ENCODE peak calls at places on chromosome 10, in five cellular contexts. One of them, this sample, is unnamed.

GRCh38 chr10:117656385-117657367 is 114.1 kb downstream of the EMX2 start:
- DNase-seq in HepG2: no peak
- DNase-seq in H1: no peak
- DNase-seq in GM12878: peak
- DNase-seq in K562: no peak
- DNase-seq in this sample: no peak

GRCh38 chr10:100878291-100878910 is 34.4 kb upstream of the SLF2 start:
- DNase-seq in HepG2: peak
- DNase-seq in H1: peak
- DNase-seq in GM12878: no peak
- DNase-seq in K562: peak
- DNase-seq in this sample: peak

GRCh38 chr10:43355749-43356371 is 15.6 kb upstream of the FXYD4 start:
- DNase-seq in HepG2: peak
- DNase-seq in H1: no peak
- DNase-seq in GM12878: no peak
- DNase-seq in K562: peak
- DNase-seq in this sample: peak

GRCh38 chr10:100621360-100622205 is 85.8 kb downstream of the HIF1AN start:
- DNase-seq in HepG2: no peak
- DNase-seq in H1: no peak
- DNase-seq in GM12878: no peak
- DNase-seq in K562: no peak
- DNase-seq in this sample: no peak

GRCh38 chr10:99619090-99619800 is 994 bp downstream of the SLC25A28 start:
- DNase-seq in HepG2: no peak
- DNase-seq in H1: no peak
- DNase-seq in GM12878: peak
- DNase-seq in K562: peak
- DNase-seq in this sample: no peak

GRCh38 chr10:49519717-49520116 is 19.2 kb downstream of the ERCC6 start:
- DNase-seq in HepG2: no peak
- DNase-seq in H1: no peak
- DNase-seq in GM12878: no peak
- DNase-seq in K562: no peak
- DNase-seq in this sample: no peak

GRCh38 chr10:132897516-132898381 is 44.6 kb downstream of the CFAP46 start:
- DNase-seq in HepG2: no peak
- DNase-seq in H1: no peak
- DNase-seq in GM12878: no peak
- DNase-seq in K562: no peak
- DNase-seq in this sample: no peak

GRCh38 chr10:79378647-79379511 is 31.6 kb downstream of the PPIF start:
- DNase-seq in HepG2: no peak
- DNase-seq in H1: no peak
- DNase-seq in GM12878: no peak
- DNase-seq in K562: no peak
- DNase-seq in this sample: no peak

GRCh38 chr10:33621143-33621542 is 286.7 kb upstream of the NRP1 start:
- DNase-seq in HepG2: no peak
- DNase-seq in H1: no peak
- DNase-seq in GM12878: no peak
- DNase-seq in K562: no peak
- DNase-seq in this sample: no peak

GRCh38 chr10:49243139-49243538 is 54.9 kb upstream of the TMEM273 start:
- DNase-seq in HepG2: no peak
- DNase-seq in H1: peak
- DNase-seq in GM12878: no peak
- DNase-seq in K562: no peak
- DNase-seq in this sample: no peak

GRCh38 chr10:48523212-48523819 is 81.6 kb downstream of the ARHGAP22 start:
- DNase-seq in HepG2: no peak
- DNase-seq in H1: no peak
- DNase-seq in GM12878: no peak
- DNase-seq in K562: peak
- DNase-seq in this sample: peak

DNA sequence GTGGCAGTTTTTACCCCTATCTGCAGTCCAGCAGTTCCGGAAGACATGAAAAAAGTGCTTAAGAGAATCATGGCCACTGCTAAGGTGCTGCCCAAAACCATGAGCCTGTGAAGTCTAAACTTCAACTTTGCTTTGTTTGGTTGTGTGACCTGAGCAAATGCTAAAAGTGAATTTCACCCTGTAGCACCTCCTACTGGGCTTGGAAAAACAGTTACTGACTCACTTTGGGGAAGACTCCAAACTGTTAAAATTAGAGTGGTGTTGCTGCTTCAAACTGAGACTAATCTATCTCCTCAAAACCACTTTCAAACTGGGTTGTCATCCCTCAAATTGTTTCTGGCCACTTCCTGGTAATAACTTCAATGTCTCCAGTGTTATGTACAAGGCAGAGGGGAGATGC is 21.3 kb downstream of the MKX start:
- DNase-seq in HepG2: no peak
- DNase-seq in H1: no peak
- DNase-seq in GM12878: no peak
- DNase-seq in K562: peak
- DNase-seq in this sample: no peak
- TF ChIP-seq RAD21 in HepG2: no peak
- TF ChIP-seq RAD21 in H1: peak
- TF ChIP-seq RAD21 in GM12878: no peak
- TF ChIP-seq RAD21 in K562: no peak
- TF ChIP-seq RAD21 in this sample: peak

DNA sequence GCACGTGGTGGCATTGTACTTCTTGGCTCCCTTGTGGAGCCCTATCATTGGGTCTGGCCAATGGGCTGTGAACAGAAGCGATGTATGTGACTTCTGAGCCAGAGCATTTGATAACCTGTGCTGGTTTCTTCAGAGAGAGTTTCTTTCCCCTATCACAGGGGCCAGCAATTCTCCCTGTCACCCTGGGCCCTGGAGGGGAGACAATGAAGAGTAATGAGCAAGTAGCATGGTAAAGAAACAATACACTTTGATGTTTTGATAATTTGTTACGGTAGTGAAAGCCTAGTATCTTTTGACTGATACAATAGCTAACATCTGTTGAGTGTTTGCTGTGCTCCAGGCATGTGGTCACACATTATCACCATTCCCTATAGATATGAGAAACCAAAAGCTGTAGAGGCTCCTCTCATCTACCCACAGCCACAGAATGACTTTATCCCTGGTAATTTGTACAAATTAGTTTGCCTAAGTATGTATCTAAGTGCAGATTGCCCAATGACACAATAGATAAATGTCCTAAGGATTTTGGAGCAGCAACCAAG is 113.4 kb upstream of the SVIL start:
- DNase-seq in HepG2: no peak
- DNase-seq in H1: no peak
- DNase-seq in GM12878: no peak
- DNase-seq in K562: no peak
- DNase-seq in this sample: no peak
- TF ChIP-seq ZNF274 in HepG2: no peak
- TF ChIP-seq ZNF274 in H1: no peak
- TF ChIP-seq ZNF274 in GM12878: no peak
- TF ChIP-seq ZNF274 in K562: no peak
- TF ChIP-seq ZNF274 in this sample: no peak

DNA sequence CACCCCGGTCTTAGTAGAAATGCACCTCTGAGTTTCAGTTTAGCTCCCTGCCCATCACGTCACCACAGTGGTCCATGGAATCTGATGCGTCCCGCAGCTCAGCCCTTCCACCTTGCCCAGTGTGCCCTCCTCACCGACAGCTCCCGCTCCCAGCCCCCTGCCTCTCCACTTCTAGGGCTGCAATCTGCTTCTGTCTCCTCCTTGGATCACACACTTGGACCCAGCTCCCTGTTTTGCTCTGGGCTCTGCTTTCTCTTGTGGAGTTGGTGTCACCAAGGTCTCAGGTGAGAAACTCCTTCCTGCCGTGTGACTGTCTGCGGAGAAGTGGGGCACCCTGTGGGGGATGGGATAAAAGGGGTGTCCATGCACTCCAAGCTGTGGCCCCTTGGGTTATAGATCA is 37.9 kb downstream of the GPR26 start:
- DNase-seq in HepG2: no peak
- DNase-seq in H1: no peak
- DNase-seq in GM12878: no peak
- DNase-seq in K562: no peak
- DNase-seq in this sample: no peak
- H3K4me2 ChIP-seq in HepG2: no peak
- H3K4me2 ChIP-seq in H1: no peak
- H3K4me2 ChIP-seq in GM12878: no peak
- H3K4me2 ChIP-seq in K562: no peak
- H3K4me2 ChIP-seq in this sample: no peak

DNA sequence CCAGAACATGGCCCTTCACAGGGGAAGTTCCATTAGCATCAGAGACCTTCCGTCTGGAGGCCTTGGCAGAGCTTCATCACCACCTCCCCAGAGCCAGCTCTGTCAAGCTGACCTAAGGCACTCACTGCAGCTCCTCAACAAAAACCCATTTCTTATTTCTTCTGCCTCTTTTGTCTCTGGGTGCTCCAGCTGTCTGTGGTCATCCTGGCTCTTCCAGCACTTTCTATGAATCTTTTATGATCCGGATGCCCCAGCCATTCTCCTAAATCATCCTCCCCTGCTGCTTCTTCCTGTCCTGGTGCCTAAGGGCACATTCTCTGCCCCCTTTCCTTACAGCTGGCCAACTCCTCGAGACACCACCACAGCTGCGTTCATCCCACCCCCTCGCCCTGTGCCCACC is 171.7 kb upstream of the INSYN2A start:
- DNase-seq in HepG2: no peak
- DNase-seq in H1: no peak
- DNase-seq in GM12878: no peak
- DNase-seq in K562: no peak
- DNase-seq in this sample: no peak
- TF ChIP-seq RAD21 in HepG2: no peak
- TF ChIP-seq RAD21 in H1: no peak
- TF ChIP-seq RAD21 in GM12878: no peak
- TF ChIP-seq RAD21 in K562: no peak
- TF ChIP-seq RAD21 in this sample: no peak